ENCODE peak calls at places on chromosomes 12 and 14, in seven cellular contexts. W, B, G, O, L, I and K are unnamed samples.

GRCh38 chr14:24349742-24350141 is 10.0 kb upstream of the RIPK3 start:
- DNase-seq in G (no peak), W (no peak), I (no peak), O (no peak), B (no peak), L (no peak), K (no peak)

GRCh38 chr14:102486513-102487203 is 22.9 kb downstream of the ANKRD9 start:
- DNase-seq in G (no peak), W (peak), I (no peak), B (no peak), L (no peak), O (no peak), K (no peak)

GRCh38 chr12:67052981-67053380 is 216.2 kb upstream of the CAND1 start:
- DNase-seq in O (no peak), B (no peak), I (no peak), G (no peak), W (no peak), L (no peak), K (no peak)

GRCh38 chr14:69685716-69686115 is 74.3 kb downstream of the SUSD6 start:
- DNase-seq in I (peak), W (peak), L (no peak), B (no peak), G (no peak), O (no peak), K (peak)

GRCh38 chr12:52210186-52210924 is 18.5 kb upstream of the KRT80 start:
- DNase-seq in G (no peak), B (no peak), W (peak), L (no peak), O (no peak), I (no peak), K (peak)

GRCh38 chr12:48352157-48352775 is 1.5 kb upstream of the ZNF641 start:
- DNase-seq in I (no peak), B (no peak), L (no peak), O (no peak), G (no peak), W (no peak), K (no peak)

GRCh38 chr12:119415714-119416113 is 81.2 kb downstream of the CCDC60 start:
- DNase-seq in B (no peak), W (no peak), G (no peak), O (no peak), I (no peak), L (no peak), K (no peak)

GRCh38 chr12:106309671-106310313 is 7.3 kb downstream of the TCP11L2 start:
- DNase-seq in O (peak), G (no peak), B (no peak), I (no peak), W (peak), L (no peak), K (peak)

GRCh38 chr12:104288635-104289258 is 14.8 kb upstream of the EID3 start:
- DNase-seq in L (peak), G (peak), O (no peak), B (no peak), I (peak), W (peak), K (peak)

GRCh38 chr14:20998674-20999366 is at the start of gene SLC39A2:
- DNase-seq in B (peak), W (peak), G (no peak), I (no peak), L (no peak), O (no peak), K (peak)

GRCh38 chr14:105169776-105170655 is 1.4 kb upstream of the JAG2 start:
- DNase-seq in G (no peak), W (no peak), L (no peak), I (no peak), O (no peak), B (no peak), K (no peak)

GRCh38 chr12:1324099-1324498 is 270.3 kb downstream of the FBXL14 start:
- DNase-seq in G (no peak), W (no peak), L (no peak), B (no peak), O (no peak), I (no peak), K (no peak)

GRCh38 chr12:124646385-124647230 is 79.2 kb upstream of the NCOR2 start:
- DNase-seq in I (no peak), B (no peak), L (no peak), G (no peak), O (no peak), W (no peak), K (no peak)

GRCh38 chr14:30266290-30266689 is 292.7 kb upstream of the G2E3 start:
- DNase-seq in G (no peak), B (no peak), L (no peak), I (no peak), W (no peak), O (no peak), K (no peak)